ENCODE peak calls at places on chromosomes 4 and X, in ten cellular contexts. S is psoas muscle; O is ovary; L is CD4-positive, alpha-beta T cell; N is IMR-90; R is aorta; T is SK-N-SH; Z is body of pancreas; C is transverse colon; B is right cardiac atrium. V is an unnamed sample.

GRCh38 chr4:136590440-136590839 is 941.9 kb downstream of the PCDH18 start:
- DNase-seq in S (no peak), O (no peak), L (no peak), N (no peak), R (no peak), T (no peak), Z (no peak), C (no peak), B (no peak), V (no peak)

GRCh38 chr4:8539661-8540060 is 40.5 kb upstream of the GPR78 start:
- DNase-seq in S (peak; percentile 23), O (peak; percentile 7), L (no peak), N (no peak), R (no peak), T (no peak), Z (no peak), C (no peak), B (no peak), V (no peak)

GRCh38 chr4:145663194-145663593 is 16.8 kb upstream of the C4orf51 start:
- DNase-seq in S (no peak), O (no peak), L (no peak), N (no peak), R (no peak), T (no peak), Z (peak; percentile 29), C (no peak), B (no peak), V (no peak)

GRCh38 chrX:68763481-68763880 is 65.3 kb upstream of the EFNB1 start:
- DNase-seq in S (no peak), O (no peak), L (no peak), N (no peak), R (no peak), T (no peak), Z (no peak), C (no peak), B (no peak), V (no peak)

GRCh38 chrX:43357741-43358140 is 298.4 kb upstream of the MAOA start:
- DNase-seq in S (no peak), O (no peak), L (no peak), N (no peak), R (no peak), T (no peak), Z (no peak), C (no peak), B (no peak), V (no peak)

GRCh38 chrX:80285131-80285773 is 135.0 kb upstream of the TENT5D start:
- DNase-seq in S (no peak), O (no peak), L (no peak), N (peak; percentile 1), R (no peak), T (peak; percentile 30), Z (peak; percentile 4), C (peak; percentile 13), B (no peak), V (no peak)

GRCh38 chr4:78689224-78689623 is 86.9 kb upstream of the BMP2K start:
- DNase-seq in S (no peak), O (no peak), L (no peak), N (peak; percentile 32), R (no peak), T (no peak), Z (no peak), C (no peak), B (no peak), V (no peak)

GRCh38 chr4:73853246-73853704 is at the start of gene PF4V1:
- DNase-seq in S (peak; percentile 63), O (no peak), L (no peak), N (no peak), R (peak; percentile 52), T (no peak), Z (peak; percentile 32), C (peak; percentile 22), B (peak; percentile 38), V (no peak)

GRCh38 chrX:7055386-7056137 is 92.0 kb upstream of the STS start:
- DNase-seq in S (no peak), O (no peak), L (no peak), N (no peak), R (no peak), T (no peak), Z (no peak), C (peak; percentile 58), B (no peak), V (no peak)

GRCh38 chrX:7052541-7052940 is 95.0 kb upstream of the STS start:
- DNase-seq in S (no peak), O (no peak), L (no peak), N (no peak), R (no peak), T (no peak), Z (no peak), C (no peak), B (no peak), V (no peak)

GRCh38 chrX:7060444-7060843 is 87.1 kb upstream of the STS start:
- DNase-seq in S (no peak), O (no peak), L (no peak), N (no peak), R (no peak), T (no peak), Z (no peak), C (no peak), B (no peak), V (no peak)

GRCh38 chrX:7059214-7059838 is 88.2 kb upstream of the STS start:
- DNase-seq in S (no peak), O (no peak), L (no peak), N (no peak), R (no peak), T (no peak), Z (no peak), C (no peak), B (no peak), V (no peak)

DNA sequence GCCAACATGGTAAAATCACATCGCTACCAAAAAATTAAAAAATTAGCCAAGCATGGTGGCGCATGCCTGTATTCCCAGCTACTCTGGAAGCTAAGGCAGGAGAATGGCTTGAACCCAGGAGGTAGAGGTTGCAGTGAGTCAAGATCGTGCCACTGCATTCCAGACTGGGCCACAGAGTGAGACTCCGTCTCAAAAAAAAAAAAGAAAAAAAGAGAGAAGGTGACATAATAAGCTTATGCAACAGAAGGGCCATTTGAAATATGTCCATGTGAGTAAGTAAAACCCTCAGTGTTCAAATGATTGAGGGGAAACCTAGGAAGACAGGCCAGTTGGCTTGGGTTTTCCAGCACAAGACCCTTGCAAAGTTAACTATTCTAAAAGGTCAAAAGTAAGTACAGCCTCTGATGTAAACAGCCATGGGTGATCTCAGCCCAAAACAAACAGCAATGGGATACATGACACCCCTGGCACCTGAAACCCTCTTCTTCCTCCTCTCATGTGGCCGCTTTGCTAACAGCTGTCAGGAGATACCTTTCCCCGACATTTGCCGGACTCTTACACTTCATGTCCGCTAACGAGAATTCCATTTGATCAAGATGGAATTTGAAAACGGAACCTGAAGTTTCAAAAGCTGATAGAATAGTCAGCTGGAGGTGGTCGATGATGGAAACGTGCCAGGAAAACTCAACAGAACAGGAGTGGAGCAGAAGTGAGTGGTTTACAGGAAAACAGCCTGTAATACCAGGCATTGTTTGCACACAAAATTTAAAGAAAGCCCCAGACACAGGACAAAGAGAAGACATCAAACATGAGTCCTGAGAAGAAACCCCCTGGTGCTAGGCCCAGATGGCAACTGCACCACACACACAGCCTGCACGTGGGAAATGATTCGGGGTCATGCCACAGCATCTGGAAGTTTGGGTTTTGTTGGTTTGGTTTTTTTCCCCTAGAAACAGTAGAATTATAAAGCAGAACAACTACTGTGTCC is 93.0 kb upstream of the STS start:
- DNase-seq in S (no peak), O (no peak), L (no peak), N (no peak), R (no peak), T (no peak), Z (no peak), C (no peak), B (no peak), V (no peak)
- H3K27ac ChIP-seq in S (peak overlapping the region; percentile 40), O (no peak overlapping the region), L (no peak overlapping the region), N (no peak overlapping the region), R (no peak overlapping the region), T (no peak overlapping the region), Z (no peak overlapping the region), C (peak overlapping the region; percentile 58), B (no peak overlapping the region), V (no peak overlapping the region)

GRCh38 chr4:153258750-153259149 is 54.5 kb downstream of the TRIM2 start:
- DNase-seq in S (no peak), O (no peak), L (no peak), N (no peak), R (no peak), T (no peak), Z (no peak), C (no peak), B (no peak), V (no peak)

GRCh38 chr4:153261431-153261830 is 57.2 kb downstream of the TRIM2 start:
- DNase-seq in S (no peak), O (no peak), L (no peak), N (no peak), R (no peak), T (no peak), Z (no peak), C (no peak), B (no peak), V (no peak)

GRCh38 chr4:153260553-153261306 is 56.5 kb downstream of the TRIM2 start:
- DNase-seq in S (no peak), O (no peak), L (no peak), N (peak; percentile 23), R (no peak), T (peak; percentile 51), Z (no peak), C (peak; percentile 53), B (no peak), V (no peak)

GRCh38 chr4:153259679-153260078 is 55.4 kb downstream of the TRIM2 start:
- DNase-seq in S (no peak), O (no peak), L (no peak), N (no peak), R (no peak), T (no peak), Z (no peak), C (no peak), B (no peak), V (no peak)

GRCh38 chr4:153260152-153260551 is 55.9 kb downstream of the TRIM2 start:
- DNase-seq in S (no peak), O (no peak), L (no peak), N (no peak), R (no peak), T (no peak), Z (no peak), C (no peak), B (no peak), V (no peak)
- H3K27ac ChIP-seq in S (no peak overlapping the region), O (no peak overlapping the region), L (no peak overlapping the region), N (no peak overlapping the region), R (no peak overlapping the region), T (peak overlapping the region; percentile 96), Z (no peak overlapping the region), C (peak overlapping the region; percentile 36), B (no peak overlapping the region), V (peak overlapping the region; percentile 72)

GRCh38 chr4:26862381-26862915 is 1.8 kb downstream of the STIM2 start:
- DNase-seq in S (no peak), O (no peak), L (no peak), N (no peak), R (no peak), T (no peak), Z (no peak), C (no peak), B (no peak), V (no peak)

GRCh38 chr4:26864904-26865303 is 4.3 kb downstream of the STIM2 start:
- DNase-seq in S (no peak), O (no peak), L (no peak), N (no peak), R (no peak), T (no peak), Z (no peak), C (no peak), B (no peak), V (no peak)

GRCh38 chr4:26861434-26862186 is 969 bp downstream of the STIM2 start:
- DNase-seq in S (peak; percentile 81), O (no peak), L (peak; percentile 62), N (peak; percentile 65), R (peak; percentile 86), T (peak; percentile 61), Z (peak; percentile 73), C (peak; percentile 82), B (peak; percentile 79), V (peak; percentile 22)

GRCh38 chr4:26860922-26861433 is 337 bp downstream of the STIM2 start:
- DNase-seq in S (peak; percentile 76), O (peak; percentile 67), L (peak; percentile 22), N (peak; percentile 44), R (peak; percentile 69), T (peak; percentile 68), Z (peak; percentile 53), C (peak; percentile 47), B (peak; percentile 65), V (peak; percentile 66)

DNA sequence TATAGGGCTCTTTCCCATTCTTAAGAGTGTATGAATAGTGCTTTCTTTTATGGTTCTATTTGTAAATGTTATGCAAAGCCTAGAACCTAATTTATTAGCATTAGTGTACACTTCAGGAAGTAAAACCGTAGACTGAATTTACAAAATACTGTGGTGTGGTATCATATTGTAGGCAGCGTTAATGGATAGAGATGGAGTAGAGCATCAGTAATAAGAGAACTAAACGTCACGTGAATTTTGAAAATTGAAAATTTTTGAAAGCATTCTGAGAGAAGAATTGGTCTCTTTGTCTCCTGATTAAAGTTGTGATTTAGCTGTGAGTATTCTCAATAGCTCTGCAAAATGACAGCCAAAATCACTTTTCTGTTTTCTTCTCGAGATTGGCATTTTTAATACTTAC is 2.9 kb downstream of the STIM2 start:
- DNase-seq in S (no peak), O (no peak), L (no peak), N (no peak), R (no peak), T (no peak), Z (no peak), C (no peak), B (no peak), V (no peak)
- H3K27ac ChIP-seq in S (no peak overlapping the region), O (no peak overlapping the region), L (no peak overlapping the region), N (no peak overlapping the region), R (no peak overlapping the region), T (no peak overlapping the region), Z (no peak overlapping the region), C (peak overlapping the region; percentile 20), B (no peak overlapping the region), V (no peak overlapping the region)

GRCh38 chrX:47644557-47645091 is 5.7 kb downstream of the ELK1 start:
- DNase-seq in S (no peak), O (no peak), L (no peak), N (peak; percentile 44), R (no peak), T (peak; percentile 65), Z (no peak), C (no peak), B (no peak), V (no peak)
- H3K27ac ChIP-seq in S (no peak overlapping the region), O (no peak overlapping the region), L (no peak overlapping the region), N (no peak overlapping the region), R (no peak overlapping the region), T (no peak overlapping the region), Z (no peak overlapping the region), C (no peak overlapping the region), B (no peak overlapping the region), V (no peak overlapping the region)

V was measured in caudate nucleus.